ENCODE peak calls at places on chromosomes 16 and 17, in ten cellular contexts. L is choroid plexus epithelial cell; E is foreskin fibroblast; A is mammary epithelial cell; B is CD8-positive, alpha-beta T cell; T is cardiac fibroblast; X is NT2/D1; O is epithelial cell of proximal tubule; P is body of pancreas; C is aorta. I is an unnamed sample.
A peak's percentile ranks its signal among the peaks of the same experiment; 100 is the strongest.

GRCh38 chr17:5126719-5127488 is 11.1 kb downstream of the USP6 start:
- DNase-seq in L (no peak), E (no peak), A (no peak), B (no peak), T (no peak), X (no peak), O (no peak), P (no peak), C (peak; percentile 73), I (no peak)

GRCh38 chr17:2974347-2974746 is 89.1 kb downstream of the OR1D5 start:
- DNase-seq in L (no peak), E (no peak), A (no peak), B (no peak), T (no peak), X (no peak), O (no peak), P (no peak), C (no peak), I (no peak)

GRCh38 chr17:7499161-7499560 is 15.0 kb downstream of the POLR2A start:
- DNase-seq in L (no peak), E (no peak), A (no peak), B (no peak), T (no peak), X (no peak), O (no peak), P (no peak), C (no peak), I (no peak)

GRCh38 chr16:78303946-78304345 is 204.5 kb downstream of the WWOX start:
- DNase-seq in L (no peak), E (no peak), A (no peak), B (no peak), T (no peak), X (no peak), O (no peak), P (no peak), C (no peak), I (no peak)

GRCh38 chr16:59510008-59510424 is 775.9 kb upstream of the GOT2 start:
- DNase-seq in L (no peak), E (no peak), A (no peak), B (no peak), T (no peak), X (no peak), O (no peak), P (no peak), C (no peak), I (no peak)

GRCh38 chr16:4384497-4384896 is 12.8 kb downstream of the VASN start:
- DNase-seq in L (no peak), E (peak; percentile 94), A (no peak), B (no peak), T (no peak), X (no peak), O (no peak), P (no peak), C (peak; percentile 86), I (peak; percentile 84)

GRCh38 chr17:39002991-39003715 is 36.0 kb upstream of the FBXO47 start:
- DNase-seq in L (peak; percentile 56), E (peak; percentile 92), A (no peak), B (peak; percentile 32), T (peak; percentile 85), X (no peak), O (no peak), P (peak; percentile 71), C (peak; percentile 85), I (peak; percentile 86)

GRCh38 chr17:64533784-64534183 is 27.0 kb downstream of the CEP95 start:
- DNase-seq in L (no peak), E (no peak), A (no peak), B (no peak), T (no peak), X (no peak), O (no peak), P (no peak), C (no peak), I (no peak)

GRCh38 chr16:12796498-12796897 is 7.2 kb downstream of the CPPED1 start:
- DNase-seq in L (peak; percentile 27), E (peak; percentile 31), A (no peak), B (no peak), T (no peak), X (no peak), O (no peak), P (no peak), C (no peak), I (no peak)

GRCh38 chr17:58085039-58085715 is 2.0 kb downstream of the DYNLL2 start:
- DNase-seq in L (no peak), E (peak; percentile 17), A (no peak), B (no peak), T (no peak), X (no peak), O (no peak), P (peak; percentile 5), C (no peak), I (no peak)

GRCh38 chr16:28548306-28548802 is 5.4 kb upstream of the SGF29 start:
- DNase-seq in L (no peak), E (no peak), A (no peak), B (no peak), T (no peak), X (no peak), O (no peak), P (no peak), C (no peak), I (no peak)

GRCh38 chr16:77683845-77684526 is 38.3 kb upstream of the NUDT7 start:
- DNase-seq in L (no peak), E (no peak), A (no peak), B (no peak), T (no peak), X (no peak), O (no peak), P (no peak), C (no peak), I (peak; percentile 13)

GRCh38 chr16:68079616-68080344 is 5.4 kb upstream of the NFATC3 start:
- DNase-seq in L (peak; percentile 44), E (peak; percentile 34), A (no peak), B (peak; percentile 71), T (peak; percentile 75), X (no peak), O (no peak), P (peak; percentile 74), C (peak; percentile 81), I (no peak)

GRCh38 chr17:75514299-75515228 is 773 bp downstream of the CASKIN2 start:
- DNase-seq in L (no peak), E (peak; percentile 45), A (peak; percentile 70), B (no peak), T (no peak), X (no peak), O (no peak), P (peak; percentile 64), C (no peak), I (peak; percentile 6)

GRCh38 chr17:82775033-82775823 is 23.4 kb downstream of the TBCD start:
- DNase-seq in L (peak; percentile 52), E (peak; percentile 71), A (no peak), B (peak; percentile 29), T (peak; percentile 52), X (no peak), O (no peak), P (peak; percentile 71), C (peak; percentile 89), I (peak; percentile 38)

DNA sequence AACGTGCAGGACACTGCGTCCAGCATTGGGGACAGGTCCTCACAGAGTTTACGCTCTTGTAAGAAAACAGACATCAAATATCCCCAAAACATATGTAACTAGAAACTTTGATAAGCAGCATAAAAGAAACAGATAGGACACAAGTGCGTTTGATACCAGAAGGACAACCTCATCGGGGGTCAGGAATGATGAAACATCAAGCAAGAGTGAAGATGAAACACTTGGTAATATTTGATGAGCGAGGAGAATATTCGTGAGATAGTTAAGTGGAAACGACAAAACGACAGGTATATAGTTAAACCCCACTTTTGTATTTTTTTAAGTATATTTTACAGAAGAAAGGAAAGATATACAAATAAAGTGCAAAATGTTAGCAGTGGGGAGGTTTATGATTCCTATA is 55.9 kb downstream of the NXN start:
- DNase-seq in L (no peak), E (no peak), A (no peak), B (no peak), T (no peak), X (no peak), O (no peak), P (no peak), C (no peak), I (no peak)
- H3K4me3 ChIP-seq in L (no peak overlapping the region), E (no peak overlapping the region), A (no peak overlapping the region), B (no peak overlapping the region), T (no peak overlapping the region), X (no peak overlapping the region), O (no peak overlapping the region), P (no peak overlapping the region), C (no peak overlapping the region), I (no peak overlapping the region)

DNA sequence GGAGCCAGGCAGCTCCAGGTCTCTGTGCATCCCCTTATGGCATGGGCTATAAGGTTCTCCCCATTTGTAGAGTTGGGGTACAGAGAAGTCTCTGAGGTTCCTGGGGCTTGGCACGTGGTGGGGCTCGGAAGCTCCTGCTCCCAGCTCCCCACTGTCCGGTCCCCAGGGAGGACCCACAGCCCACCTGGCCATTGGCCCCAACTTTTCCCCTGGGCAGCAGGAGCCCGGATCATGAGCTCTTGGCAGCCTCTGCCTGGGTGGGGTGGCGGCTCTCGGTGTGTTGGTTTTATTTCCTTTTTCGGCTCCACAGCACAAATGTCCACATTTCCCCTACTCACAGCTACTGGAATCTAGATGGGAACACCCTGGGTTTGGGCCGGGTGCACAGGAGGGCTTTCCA is 30.5 kb downstream of the GSE1 start:
- DNase-seq in L (no peak), E (no peak), A (no peak), B (no peak), T (no peak), X (no peak), O (no peak), P (no peak), C (no peak), I (no peak)
- H3K4me3 ChIP-seq in L (no peak overlapping the region), E (no peak overlapping the region), A (no peak overlapping the region), B (no peak overlapping the region), T (no peak overlapping the region), X (no peak overlapping the region), O (no peak overlapping the region), P (no peak overlapping the region), C (no peak overlapping the region), I (no peak overlapping the region)

DNA sequence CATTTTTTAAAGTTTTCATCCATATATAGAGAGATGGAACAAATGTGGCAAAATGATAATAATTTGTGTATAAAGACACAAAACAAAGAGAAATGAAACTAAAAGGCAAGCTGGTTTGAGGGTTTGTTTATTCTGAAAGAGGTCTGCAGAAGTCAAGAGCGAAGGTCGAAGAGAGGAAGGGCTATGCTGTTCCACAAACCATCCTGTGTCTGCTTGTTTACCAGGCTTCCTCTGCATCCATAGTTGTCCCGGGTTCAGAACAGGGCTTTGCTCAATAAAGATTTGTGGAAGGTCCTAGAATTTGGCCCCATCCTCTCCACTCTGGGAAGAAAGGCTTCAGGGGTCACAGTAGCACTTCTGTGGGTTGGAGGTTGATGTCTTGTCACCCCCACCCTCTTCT is 2.4 kb upstream of the MARVELD3 start:
- DNase-seq in L (no peak), E (no peak), A (no peak), B (no peak), T (no peak), X (no peak), O (no peak), P (no peak), C (no peak), I (no peak)
- H3K4me3 ChIP-seq in L (no peak overlapping the region), E (no peak overlapping the region), A (no peak overlapping the region), B (no peak overlapping the region), T (no peak overlapping the region), X (no peak overlapping the region), O (no peak overlapping the region), P (no peak overlapping the region), C (no peak overlapping the region), I (no peak overlapping the region)

DNA sequence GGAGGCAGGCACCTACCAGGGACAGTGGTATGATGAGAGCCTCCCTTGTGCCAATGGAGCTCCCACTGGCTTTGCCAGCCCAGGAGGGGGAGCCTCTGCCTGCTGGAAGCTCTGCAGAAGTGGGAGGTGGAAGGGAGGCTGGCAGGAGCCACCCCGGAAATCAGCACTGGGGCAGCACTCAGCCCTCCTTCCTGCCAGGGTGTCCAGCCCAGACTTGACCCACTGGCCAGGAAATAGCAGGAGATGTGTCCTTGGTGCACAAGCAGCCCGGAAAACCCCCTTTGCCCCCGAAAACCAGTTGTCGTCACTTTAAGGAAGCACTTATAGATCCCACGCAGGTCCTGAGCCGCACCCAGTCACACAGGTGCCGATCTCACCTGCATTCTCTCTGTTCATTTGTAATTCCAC is 49.3 kb upstream of the CACNG4 start:
- DNase-seq in L (peak; percentile 14), E (no peak), A (peak; percentile 64), B (no peak), T (peak; percentile 6), X (no peak), O (no peak), P (peak; percentile 38), C (no peak), I (no peak)
- H3K4me3 ChIP-seq in L (no peak overlapping the region), E (no peak overlapping the region), A (no peak overlapping the region), B (no peak overlapping the region), T (no peak overlapping the region), X (no peak overlapping the region), O (no peak overlapping the region), P (no peak overlapping the region), C (no peak overlapping the region), I (no peak overlapping the region)